ENCODE peak calls at places on chromosome 22, in seven cellular contexts. W is activated CD8-positive, alpha-beta T cell treated with anti-CD3 and anti-CD28 coated beads for 36 hours; C is lung microvascular endothelial cell; P is anterior cingulate cortex; O is DND-41; B is nephron progenitor cell; G is amniotic stem cell. T is an unnamed sample.

GRCh38 chr22:22486132-22486899 is 22.2 kb downstream of the ZNF280B start:
- DNase-seq in P (no peak), B (no peak), C (no peak), W (no peak), G (no peak), O (no peak), T (no peak)

GRCh38 chr22:17779286-17780115 is 5.2 kb upstream of the BID start:
- DNase-seq in P (no peak), O (no peak), B (no peak), G (no peak), C (no peak), W (peak), T (no peak)

GRCh38 chr22:42932857-42933782 is 76.0 kb upstream of the ARFGAP3 start:
- DNase-seq in C (peak), B (no peak), G (no peak), P (no peak), O (no peak), W (peak), T (no peak)

GRCh38 chr22:30078320-30079311 is 1.6 kb upstream of the HORMAD2 start:
- DNase-seq in C (no peak), B (no peak), P (no peak), O (peak), W (peak), G (no peak), T (no peak)

GRCh38 chr22:20254975-20255946 is 12.9 kb downstream of the RTN4R start:
- DNase-seq in P (no peak), O (no peak), W (no peak), G (no peak), C (no peak), B (no peak), T (no peak)

GRCh38 chr22:45268958-45269844 is 15.5 kb upstream of the UPK3A start:
- DNase-seq in C (peak), G (peak), O (peak), P (peak), W (peak), B (peak), T (peak)

GRCh38 chr22:45537734-45538181 is 35.1 kb downstream of the FBLN1 start:
- DNase-seq in G (peak), B (no peak), P (peak), C (no peak), W (no peak), O (peak), T (peak)

GRCh38 chr22:45993841-45994240 is 16.9 kb upstream of the WNT7B start:
- DNase-seq in G (no peak), P (no peak), O (no peak), C (no peak), B (no peak), W (no peak), T (no peak)

GRCh38 chr22:28442951-28443876 is 236.4 kb downstream of the TTC28 start:
- DNase-seq in W (peak), G (peak), O (peak), B (peak), C (peak), P (peak), T (peak)

GRCh38 chr22:24441406-24442351 is 14.3 kb downstream of the ADORA2A start:
- DNase-seq in C (no peak), P (no peak), W (no peak), G (no peak), B (no peak), O (no peak), T (no peak)

GRCh38 chr22:29704528-29705285 is 15.1 kb upstream of the CABP7 start:
- DNase-seq in O (no peak), W (no peak), G (no peak), C (peak), P (peak), B (no peak), T (peak)

GRCh38 chr22:31938258-31938657 is 6.1 kb upstream of the YWHAH start:
- DNase-seq in C (no peak), B (no peak), G (no peak), O (no peak), P (no peak), W (no peak), T (peak)

GRCh38 chr22:35301370-35301874 is 1.7 kb downstream of the TOM1 start:
- DNase-seq in G (peak), P (no peak), W (no peak), B (no peak), O (no peak), C (no peak), T (no peak)

GRCh38 chr22:20437253-20438065 is at the start of gene SCARF2:
- DNase-seq in B (peak), W (no peak), C (peak), P (no peak), G (no peak), O (no peak), T (no peak)

GRCh38 chr22:49934144-49934890 is 15.9 kb downstream of the CRELD2 start:
- DNase-seq in C (peak), W (peak), O (no peak), P (peak), G (no peak), B (no peak), T (no peak)

GRCh38 chr22:19523240-19524169 is 705 bp downstream of the CLDN5 start:
- DNase-seq in C (peak), W (peak), P (no peak), B (peak), G (no peak), O (no peak), T (no peak)

GRCh38 chr22:28594784-28595324 is 84.8 kb downstream of the TTC28 start:
- DNase-seq in G (peak), C (peak), B (no peak), W (no peak), O (no peak), P (no peak), T (no peak)

GRCh38 chr22:44287121-44287693 is 25.5 kb downstream of the SHISAL1 start:
- DNase-seq in O (no peak), B (no peak), G (no peak), W (no peak), P (no peak), C (no peak), T (no peak)

GRCh38 chr22:49893025-49893424 is 25.2 kb downstream of the ALG12 start:
- DNase-seq in P (no peak), C (no peak), B (no peak), G (no peak), O (no peak), W (no peak), T (no peak)

GRCh38 chr22:26322179-26322905 is 106.7 kb upstream of the ASPHD2 start:
- DNase-seq in G (peak), P (no peak), O (no peak), W (no peak), B (no peak), C (no peak), T (no peak)

GRCh38 chr22:42425337-42425988 is 6.7 kb downstream of the NFAM1 start:
- DNase-seq in P (no peak), C (no peak), G (no peak), W (no peak), B (no peak), O (no peak), T (no peak)

GRCh38 chr22:36435516-36436415 is 45.7 kb downstream of the TXN2 start:
- DNase-seq in G (no peak), C (no peak), P (no peak), B (no peak), O (peak), W (peak), T (no peak)

GRCh38 chr22:48752451-48753380 is 1075.0 kb downstream of the BRD1 start:
- DNase-seq in B (no peak), C (no peak), P (no peak), W (no peak), G (no peak), O (no peak), T (no peak)

GRCh38 chr22:46353483-46354105 is 18.1 kb downstream of the TRMU start:
- DNase-seq in O (no peak), G (no peak), C (peak), P (no peak), B (no peak), W (no peak), T (no peak)

GRCh38 chr22:45644714-45645113 is 26.9 kb upstream of the ATXN10 start:
- DNase-seq in G (no peak), P (no peak), O (no peak), W (no peak), B (no peak), C (no peak), T (peak)

GRCh38 chr22:27534720-27535125 is 266.8 kb downstream of the MN1 start:
- DNase-seq in G (no peak), B (no peak), O (no peak), C (no peak), P (no peak), W (no peak), T (no peak)

GRCh38 chr22:18110194-18110943 is at the start of gene TUBA8:
- DNase-seq in O (peak), P (no peak), G (no peak), W (peak), C (peak), B (peak), T (peak)

GRCh38 chr22:46175631-46176030 is 25.3 kb downstream of the PPARA start:
- DNase-seq in B (no peak), O (no peak), W (no peak), P (no peak), C (no peak), G (peak), T (no peak)

GRCh38 chr22:35785181-35785923 is 67.7 kb downstream of the APOL5 start:
- DNase-seq in W (no peak), P (no peak), C (peak), O (no peak), B (no peak), G (no peak), T (no peak)

GRCh38 chr22:30868663-30869385 is 99.8 kb downstream of the MORC2 start:
- DNase-seq in P (no peak), B (no peak), C (peak), W (no peak), G (no peak), O (peak), T (no peak)

GRCh38 chr22:31893460-31893859 is 50.9 kb upstream of the YWHAH start:
- DNase-seq in P (peak), W (no peak), G (no peak), B (no peak), C (no peak), O (no peak), T (peak)

GRCh38 chr22:37742374-37743092 is 45.7 kb downstream of the TRIOBP start:
- DNase-seq in G (peak), O (no peak), W (no peak), B (no peak), P (no peak), C (peak), T (no peak)

GRCh38 chr22:46011627-46012181 is 34.7 kb upstream of the WNT7B start:
- DNase-seq in W (no peak), C (no peak), P (no peak), G (no peak), O (no peak), B (peak), T (peak)